ENCODE peak calls at places on chromosomes 16 and 17, in ten cellular contexts. D is stimulated activated CD8-positive, alpha-beta memory T cell treated with anti-CD3 and anti-CD28 coated beads, Interleukin-2, amount 100 ng/mL, for 1 hour; M is small intestine; E is tibial nerve; H is AG08396; Q is NCI-H1092; W is T-cell; G is coronary artery; Z is A673; F is heart left ventricle. S is an unnamed sample.

GRCh38 chr16:52470601-52471000 is 76.3 kb downstream of the TOX3 start:
- DNase-seq in D (no peak), M (no peak), E (no peak), H (no peak), Q (peak; percentile 34), W (no peak), G (no peak), Z (no peak), F (no peak), S (no peak)

GRCh38 chr17:50904522-50905459 is 38.6 kb upstream of the TOB1 start:
- DNase-seq in D (no peak), M (peak; percentile 81), E (peak; percentile 70), H (no peak), Q (peak; percentile 96), W (no peak), G (peak; percentile 93), Z (no peak), F (peak; percentile 45), S (peak; percentile 88)

GRCh38 chr16:54627616-54628015 is 303.0 kb upstream of the IRX5 start:
- DNase-seq in D (no peak), M (no peak), E (no peak), H (no peak), Q (no peak), W (no peak), G (no peak), Z (no peak), F (no peak), S (no peak)

GRCh38 chr17:8131844-8132441 is 8.0 kb upstream of the HES7 start:
- DNase-seq in D (no peak), M (no peak), E (no peak), H (peak; percentile 57), Q (no peak), W (no peak), G (no peak), Z (no peak), F (no peak), S (no peak)

GRCh38 chr17:81483085-81483861 is 29.3 kb downstream of the ACTG1 start:
- DNase-seq in D (no peak), M (no peak), E (no peak), H (no peak), Q (no peak), W (peak; percentile 23), G (no peak), Z (no peak), F (peak; percentile 78), S (no peak)

GRCh38 chr16:70759666-70760065 is 41.3 kb downstream of the VAC14 start:
- DNase-seq in D (no peak), M (no peak), E (no peak), H (no peak), Q (no peak), W (no peak), G (no peak), Z (peak; percentile 38), F (no peak), S (no peak)

GRCh38 chr16:25110392-25110947 is 1.1 kb upstream of the LCMT1 start:
- DNase-seq in D (no peak), M (peak; percentile 13), E (no peak), H (no peak), Q (no peak), W (no peak), G (no peak), Z (peak; percentile 22), F (no peak), S (no peak)

GRCh38 chr17:56771975-56772374 is 61.7 kb downstream of the C17orf67 start:
- DNase-seq in D (no peak), M (no peak), E (no peak), H (no peak), Q (no peak), W (no peak), G (no peak), Z (no peak), F (no peak), S (no peak)

GRCh38 chr16:19588661-19589060 is 33.2 kb downstream of the VPS35L start:
- DNase-seq in D (no peak), M (no peak), E (no peak), H (no peak), Q (no peak), W (no peak), G (no peak), Z (no peak), F (no peak), S (no peak)

GRCh38 chr16:83400234-83400633 is 407.5 kb upstream of the HSBP1 start:
- DNase-seq in D (no peak), M (no peak), E (no peak), H (no peak), Q (no peak), W (no peak), G (no peak), Z (no peak), F (no peak), S (no peak)

GRCh38 chr16:30647274-30647571 is 3.5 kb upstream of the PRR14 start:
- DNase-seq in D (no peak), M (no peak), E (no peak), H (no peak), Q (no peak), W (no peak), G (no peak), Z (no peak), F (no peak), S (no peak)

GRCh38 chr17:35821308-35821707 is 12.0 kb downstream of the TAF15 start:
- DNase-seq in D (no peak), M (no peak), E (no peak), H (no peak), Q (no peak), W (no peak), G (no peak), Z (no peak), F (no peak), S (no peak)

GRCh38 chr16:1597154-1597553 is 14.7 kb downstream of the IFT140 start:
- DNase-seq in D (no peak), M (no peak), E (no peak), H (no peak), Q (no peak), W (no peak), G (no peak), Z (no peak), F (no peak), S (no peak)

GRCh38 chr17:76529643-76530488 is 7.6 kb downstream of the CYGB start:
- DNase-seq in D (no peak), M (no peak), E (peak; percentile 84), H (peak; percentile 75), Q (no peak), W (no peak), G (peak; percentile 89), Z (peak; percentile 44), F (peak; percentile 92), S (peak; percentile 91)

GRCh38 chr17:4573682-4574081 is 10.6 kb upstream of the SMTNL2 start:
- DNase-seq in D (no peak), M (no peak), E (no peak), H (no peak), Q (no peak), W (peak; percentile 35), G (no peak), Z (no peak), F (peak; percentile 51), S (no peak)

GRCh38 chr16:77213542-77214108 is 14.4 kb downstream of the SYCE1L start:
- DNase-seq in D (no peak), M (no peak), E (no peak), H (peak; percentile 84), Q (no peak), W (no peak), G (no peak), Z (peak; percentile 67), F (no peak), S (no peak)

GRCh38 chr16:86545927-86546637 is 9.0 kb downstream of the MTHFSD start:
- DNase-seq in D (no peak), M (no peak), E (no peak), H (no peak), Q (no peak), W (no peak), G (no peak), Z (no peak), F (no peak), S (no peak)

GRCh38 chr17:42414782-42415409 is 8.2 kb downstream of the CAVIN1 start:
- DNase-seq in D (no peak), M (no peak), E (no peak), H (no peak), Q (no peak), W (peak; percentile 39), G (no peak), Z (no peak), F (peak; percentile 52), S (no peak)

GRCh38 chr16:58809213-58809612 is 75.1 kb upstream of the GOT2 start:
- DNase-seq in D (no peak), M (no peak), E (no peak), H (no peak), Q (no peak), W (no peak), G (no peak), Z (no peak), F (no peak), S (no peak)

GRCh38 chr17:33664116-33664840 is 371.2 kb upstream of the ASIC2 start:
- DNase-seq in D (no peak), M (no peak), E (no peak), H (no peak), Q (no peak), W (no peak), G (no peak), Z (no peak), F (no peak), S (no peak)

GRCh38 chr17:13086142-13086769 is 68.4 kb upstream of the ELAC2 start:
- DNase-seq in D (no peak), M (no peak), E (no peak), H (no peak), Q (no peak), W (no peak), G (no peak), Z (no peak), F (peak; percentile 20), S (no peak)

GRCh38 chr17:35255316-35255715 is 12.4 kb downstream of the SLFN5 start:
- DNase-seq in D (no peak), M (no peak), E (no peak), H (no peak), Q (no peak), W (no peak), G (no peak), Z (no peak), F (no peak), S (no peak)

GRCh38 chr17:9291912-9292562 is 270.7 kb downstream of the NTN1 start:
- DNase-seq in D (no peak), M (peak; percentile 51), E (peak; percentile 32), H (peak; percentile 63), Q (no peak), W (peak; percentile 19), G (no peak), Z (peak; percentile 46), F (peak; percentile 29), S (no peak)

GRCh38 chr17:13640559-13640958 is 38.8 kb upstream of the HS3ST3A1 start:
- DNase-seq in D (no peak), M (no peak), E (no peak), H (no peak), Q (no peak), W (no peak), G (no peak), Z (no peak), F (no peak), S (no peak)

GRCh38 chr17:81030726-81031570 is 4.0 kb upstream of the BAIAP2 start:
- DNase-seq in D (no peak), M (peak; percentile 67), E (no peak), H (no peak), Q (no peak), W (no peak), G (peak; percentile 66), Z (no peak), F (peak; percentile 71), S (no peak)

GRCh38 chr16:68272501-68273209 is 8.3 kb downstream of the SLC7A6 start:
- DNase-seq in D (no peak), M (peak; percentile 36), E (no peak), H (no peak), Q (no peak), W (peak; percentile 76), G (no peak), Z (no peak), F (no peak), S (no peak)

GRCh38 chr16:68992521-68992920 is 112.9 kb upstream of the HAS3 start:
- DNase-seq in D (no peak), M (no peak), E (no peak), H (peak; percentile 26), Q (no peak), W (no peak), G (no peak), Z (no peak), F (no peak), S (no peak)